ENCODE peak calls at places on chromosomes 16 and 17, in seven cellular contexts. K is stimulated activated CD8-positive, alpha-beta memory T cell treated with anti-CD3 and anti-CD28 coated beads, Interleukin-4, amount 100 ng/mL, for 4 hours; F is CD4-positive, CD25-positive, alpha-beta regulatory T cell; E is mammary epithelial cell; P is activated CD4-positive, CD25-positive, alpha-beta regulatory T cell treated with anti-CD3 and anti-CD28 coated beads, Interleukin-2, amount 50 U/mL, for 72 hours; D is neural progenitor cell; I is fibroblast of gingiva. A is an unnamed sample.

GRCh38 chr17:81962499-81963441 is 1.8 kb upstream of the NOTUM start:
- DNase-seq in I (no peak), K (no peak), D (peak), E (no peak), P (no peak), F (no peak), A (no peak)

GRCh38 chr16:69397821-69398521 is 12.2 kb upstream of the TERF2 start:
- DNase-seq in I (peak), E (peak), D (peak), F (no peak), P (no peak), K (no peak), A (peak)

GRCh38 chr17:29561541-29562517 is 5.0 kb downstream of the ABHD15 start:
- DNase-seq in F (no peak), K (no peak), P (no peak), D (no peak), E (no peak), I (no peak), A (peak)

GRCh38 chr16:2720063-2720455 is at the start of gene PRSS27:
- DNase-seq in D (peak), P (no peak), F (no peak), K (no peak), I (no peak), E (no peak), A (no peak)

GRCh38 chr17:75008373-75008772 is 4.1 kb upstream of the MRPL58 start:
- DNase-seq in F (no peak), P (no peak), D (no peak), I (no peak), E (no peak), K (no peak), A (no peak)

GRCh38 chr17:83137523-83137922 is 58.1 kb downstream of the METRNL start:
- DNase-seq in E (no peak), P (peak), F (no peak), K (no peak), I (no peak), D (no peak), A (no peak)

GRCh38 chr17:74369221-74369620 is 1.9 kb downstream of the GPR142 start:
- DNase-seq in E (no peak), I (no peak), F (peak), K (peak), D (peak), P (no peak), A (no peak)

GRCh38 chr17:4802228-4802627 is at the start of gene C17orf114:
- DNase-seq in D (no peak), P (no peak), K (no peak), I (no peak), F (no peak), E (no peak), A (no peak)

GRCh38 chr16:4972938-4973587 is 14.9 kb downstream of the SEC14L5 start:
- DNase-seq in D (no peak), P (no peak), K (no peak), F (no peak), E (no peak), I (no peak), A (no peak)

GRCh38 chr17:39069114-39069756 is 82.2 kb downstream of the PLXDC1 start:
- DNase-seq in P (no peak), D (peak), I (peak), F (no peak), K (no peak), E (peak), A (peak)

GRCh38 chr16:16857603-16858283 is 478.8 kb downstream of the NPIPA7 start:
- DNase-seq in E (no peak), D (no peak), F (no peak), I (no peak), K (no peak), P (no peak), A (peak)

GRCh38 chr17:16440814-16441629 is 25.7 kb downstream of the TRPV2 start:
- DNase-seq in I (peak), E (no peak), P (no peak), F (no peak), K (no peak), D (no peak), A (peak)

GRCh38 chr17:1362964-1363363 is 37.1 kb downstream of the YWHAE start:
- DNase-seq in F (no peak), P (no peak), K (no peak), D (no peak), E (no peak), I (peak), A (peak)

GRCh38 chr16:27408012-27408601 is 6.1 kb downstream of the IL21R start:
- DNase-seq in K (no peak), P (no peak), E (peak), F (peak), D (no peak), I (no peak), A (peak)

GRCh38 chr17:13665872-13666635 is 64.3 kb upstream of the HS3ST3A1 start:
- DNase-seq in E (no peak), D (no peak), I (no peak), K (no peak), P (no peak), F (no peak), A (no peak)

GRCh38 chr16:82203198-82203597 is 33.2 kb upstream of the MPHOSPH6 start:
- DNase-seq in K (no peak), D (no peak), I (no peak), F (no peak), E (no peak), P (no peak), A (no peak)

GRCh38 chr16:84832488-84833141 is 12.8 kb downstream of the CRISPLD2 start:
- DNase-seq in P (no peak), F (no peak), I (peak), D (no peak), E (no peak), K (no peak), A (peak)

GRCh38 chr17:77740481-77740880 is 218.0 kb upstream of the TNRC6C start:
- DNase-seq in I (no peak), F (no peak), P (no peak), K (no peak), D (no peak), E (no peak), A (no peak)

GRCh38 chr16:13909069-13909468 is 10.9 kb upstream of the ERCC4 start:
- DNase-seq in E (no peak), P (no peak), I (no peak), K (no peak), F (no peak), D (no peak), A (no peak)

GRCh38 chr17:77322284-77322533 is 181.4 kb downstream of the SEC14L1 start:
- DNase-seq in D (no peak), P (no peak), F (no peak), K (no peak), E (no peak), I (no peak), A (peak)

GRCh38 chr17:40779181-40779909 is 3.0 kb downstream of the KRT27 start:
- DNase-seq in D (no peak), E (no peak), P (no peak), I (no peak), K (no peak), F (no peak), A (no peak)

GRCh38 chr16:27156531-27156930 is 46.8 kb upstream of the KDM8 start:
- DNase-seq in E (no peak), P (no peak), F (no peak), K (no peak), D (no peak), I (no peak), A (no peak)

GRCh38 chr16:20310421-20311395 is 16.6 kb downstream of the GP2 start:
- DNase-seq in F (no peak), K (no peak), I (no peak), E (no peak), D (no peak), P (no peak), A (no peak)

GRCh38 chr17:39739020-39739884 is 1.5 kb downstream of the GRB7 start:
- DNase-seq in P (no peak), E (peak), F (no peak), K (no peak), D (peak), I (no peak), A (peak)

GRCh38 chr17:16934133-16934795 is 37.7 kb downstream of the TNFRSF13B start:
- DNase-seq in F (no peak), E (no peak), D (no peak), I (no peak), P (peak), K (no peak), A (no peak)

GRCh38 chr17:50426814-50427787 is 1.1 kb downstream of the ACSF2 start:
- DNase-seq in K (no peak), F (no peak), I (no peak), D (peak), E (peak), P (no peak), A (peak)

GRCh38 chr17:12431188-12431587 is 234.5 kb upstream of the MYOCD start:
- DNase-seq in E (no peak), P (no peak), I (no peak), D (no peak), F (no peak), K (no peak), A (no peak)

GRCh38 chr17:10698116-10698818 is 873 bp downstream of the ADPRM start:
- DNase-seq in E (peak), K (no peak), P (no peak), D (no peak), F (no peak), I (peak), A (peak)

GRCh38 chr17:20926532-20926931 is 116.3 kb downstream of the USP22 start:
- DNase-seq in I (peak), D (no peak), F (no peak), E (no peak), K (no peak), P (no peak), A (peak)

GRCh38 chr17:4934173-4934979 is 2.3 kb downstream of the GP1BA start:
- DNase-seq in F (no peak), I (no peak), E (peak), P (peak), D (no peak), K (no peak), A (peak)

GRCh38 chr16:23061669-23062068 is 87.6 kb downstream of the USP31 start:
- DNase-seq in E (no peak), F (no peak), P (no peak), I (no peak), D (no peak), K (no peak), A (no peak)

GRCh38 chr16:52561910-52562741 is 15.2 kb upstream of the TOX3 start:
- DNase-seq in D (no peak), I (no peak), K (no peak), E (no peak), F (no peak), P (no peak), A (no peak)

GRCh38 chr17:4381690-4382671 is 15.5 kb upstream of the UBE2G1 start:
- DNase-seq in F (no peak), I (no peak), D (no peak), E (no peak), P (no peak), K (no peak), A (no peak)

GRCh38 chr16:72932677-72933335 is 115.1 kb downstream of the ZFHX3 start:
- DNase-seq in F (no peak), I (no peak), K (no peak), E (no peak), P (no peak), D (no peak), A (no peak)

GRCh38 chr16:22948603-22949368 is 134.8 kb downstream of the HS3ST2 start:
- DNase-seq in P (peak), I (peak), D (peak), E (peak), F (no peak), K (no peak), A (peak)